ENCODE peak calls at places on chromosomes 7 and 10, in four cellular contexts. S is HEK293T, L is K562, Z is HepG2. D is an unnamed sample.

GRCh38 chr7:91181949-91182348 is 82.3 kb upstream of the FZD1 start:
- DNase-seq in L (no peak), Z (no peak), S (no peak), D (no peak)

GRCh38 chr7:138919912-138920311 is 61.3 kb downstream of the KIAA1549 start:
- DNase-seq in L (no peak), S (no peak), Z (no peak), D (no peak)

GRCh38 chr7:50851451-50851850 is 68.8 kb upstream of the GRB10 start:
- DNase-seq in L (no peak), Z (no peak), S (no peak), D (no peak)

GRCh38 chr10:29324220-29324831 is 35.5 kb downstream of the LYZL1 start:
- DNase-seq in L (no peak), Z (peak; percentile 71), S (no peak), D (no peak)

GRCh38 chr7:77980087-77980713 is 181.6 kb downstream of the PHTF2 start:
- DNase-seq in L (no peak), Z (no peak), S (no peak), D (no peak)

GRCh38 chr10:110651044-110651958 is 7.2 kb downstream of the RBM20 start:
- DNase-seq in L (no peak), Z (no peak), S (no peak), D (no peak)

GRCh38 chr7:134469622-134470021 is 10.7 kb upstream of the AKR1B1 start:
- DNase-seq in Z (peak; percentile 16), L (no peak), S (no peak), D (no peak)

GRCh38 chr10:94500063-94500462 is 45.5 kb upstream of the HELLS start:
- DNase-seq in Z (peak; percentile 10), S (peak; percentile 26), L (no peak), D (no peak)

GRCh38 chr7:44065431-44066110 is at the start of gene PGAM2:
- DNase-seq in S (no peak), L (no peak), Z (no peak), D (peak; percentile 61)

GRCh38 chr10:86192686-86193085 is 173.9 kb downstream of the GRID1 start:
- DNase-seq in L (no peak), Z (no peak), S (no peak), D (no peak)

GRCh38 chr7:102227371-102227770 is 59.3 kb upstream of the SH2B2 start:
- DNase-seq in Z (no peak), S (no peak), L (no peak), D (no peak)

DNA sequence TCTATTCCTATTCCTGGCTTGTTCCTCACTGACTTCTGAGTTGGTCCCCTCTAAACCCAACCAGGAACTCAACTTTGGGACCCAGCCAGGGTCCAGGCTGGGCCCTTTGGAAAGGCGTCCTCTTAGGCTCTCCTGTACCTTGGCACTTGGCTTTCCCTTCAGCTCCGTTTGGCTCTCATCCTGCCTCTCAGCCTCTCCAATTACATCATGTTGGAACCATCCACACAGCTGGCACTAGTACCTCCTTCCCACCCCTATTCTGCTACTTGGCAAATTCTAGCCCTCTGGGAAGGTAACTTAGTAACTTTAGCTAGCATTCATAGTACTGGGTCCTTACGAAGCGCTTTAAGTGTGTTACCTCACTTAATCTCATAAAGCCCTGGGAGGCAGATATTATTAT is 205.3 kb upstream of the HABP2 start:
- DNase-seq in L (no peak), S (no peak), Z (no peak), D (no peak)
- TF ChIP-seq ELF4 in L (no peak), S (no peak), Z (no peak), D (no peak)

GRCh38 chr10:15254808-15255655 is 86.5 kb upstream of the NMT2 start:
- DNase-seq in L (no peak), S (no peak), Z (no peak), D (peak; percentile 41)
- TF ChIP-seq ELF4 in L (no peak), S (no peak), Z (no peak), D (no peak)

DNA sequence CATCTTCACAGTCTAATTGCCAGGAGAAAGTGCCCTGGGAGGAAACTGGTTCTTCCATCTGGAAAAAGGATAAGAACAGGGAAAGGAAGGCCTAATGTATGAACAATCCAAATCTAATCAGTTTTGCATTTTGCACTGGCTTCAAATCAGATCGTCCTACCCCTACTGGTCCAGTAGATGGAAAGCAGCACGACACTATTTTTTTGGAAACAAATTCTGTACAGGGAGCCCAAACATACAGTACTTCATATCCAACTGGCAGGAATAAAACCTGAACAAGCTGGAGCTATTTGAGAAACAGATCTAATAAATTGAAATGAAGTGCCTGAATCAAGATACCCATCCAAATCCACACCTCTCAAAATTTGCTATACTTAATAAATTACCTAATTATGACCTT is 36.5 kb downstream of the ETV1 start:
- DNase-seq in Z (no peak), S (no peak), L (no peak), D (no peak)
- TF ChIP-seq ELF4 in Z (no peak), S (no peak), L (no peak), D (no peak)

DNA sequence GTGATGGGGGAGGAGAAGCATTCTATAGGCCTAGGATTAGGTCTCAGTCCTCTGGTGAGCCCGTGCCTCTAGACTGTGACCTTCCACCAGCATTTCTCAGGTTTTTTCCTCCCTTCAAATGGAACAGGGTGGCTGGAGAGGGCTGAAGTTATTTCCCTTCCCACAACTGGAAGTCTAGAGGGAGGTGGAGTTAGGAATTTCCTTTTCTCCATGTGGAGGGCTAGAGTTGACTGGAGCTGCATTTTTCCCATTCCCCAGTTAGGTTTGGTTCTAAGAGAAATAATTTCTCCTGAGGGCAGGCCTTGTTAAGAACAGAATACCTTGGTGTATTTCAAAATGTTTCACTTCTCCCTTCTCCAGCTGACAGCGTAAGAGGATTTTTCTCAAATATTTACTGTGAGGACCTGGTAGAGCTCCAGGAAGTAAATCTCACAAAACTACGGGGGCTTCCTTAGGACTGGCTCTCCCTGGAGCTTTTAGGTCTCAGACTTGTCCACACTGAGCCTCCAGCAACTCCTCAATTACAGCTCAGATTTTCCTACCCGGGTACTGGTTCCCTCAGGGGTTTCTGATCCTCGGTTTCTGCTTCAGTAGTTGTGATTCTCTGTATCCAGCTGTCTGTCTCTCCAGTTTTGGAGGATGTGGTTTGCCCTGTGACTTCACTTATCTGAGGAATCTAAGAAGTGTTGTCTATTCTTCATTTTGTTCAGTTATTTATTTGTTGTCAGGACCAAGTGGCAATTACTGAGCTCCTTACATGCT is 6.0 kb upstream of the REEP3 start:
- DNase-seq in L (no peak), Z (no peak), S (no peak), D (no peak)
- TF ChIP-seq ELF4 in L (no peak), Z (no peak), S (no peak), D (no peak)

GRCh38 chr10:45471531-45472310 is 97.7 kb downstream of the ALOX5 start:
- DNase-seq in L (no peak), Z (peak; percentile 15), S (no peak), D (peak; percentile 51)

GRCh38 chr10:45473126-45473525 is 99.1 kb downstream of the ALOX5 start:
- DNase-seq in Z (no peak), S (no peak), L (no peak), D (no peak)

GRCh38 chr10:45466784-45467183 is 92.8 kb downstream of the ALOX5 start:
- DNase-seq in S (no peak), Z (no peak), L (no peak), D (no peak)

GRCh38 chr10:45468110-45468509 is 94.1 kb downstream of the ALOX5 start:
- DNase-seq in S (no peak), L (no peak), Z (no peak), D (no peak)

DNA sequence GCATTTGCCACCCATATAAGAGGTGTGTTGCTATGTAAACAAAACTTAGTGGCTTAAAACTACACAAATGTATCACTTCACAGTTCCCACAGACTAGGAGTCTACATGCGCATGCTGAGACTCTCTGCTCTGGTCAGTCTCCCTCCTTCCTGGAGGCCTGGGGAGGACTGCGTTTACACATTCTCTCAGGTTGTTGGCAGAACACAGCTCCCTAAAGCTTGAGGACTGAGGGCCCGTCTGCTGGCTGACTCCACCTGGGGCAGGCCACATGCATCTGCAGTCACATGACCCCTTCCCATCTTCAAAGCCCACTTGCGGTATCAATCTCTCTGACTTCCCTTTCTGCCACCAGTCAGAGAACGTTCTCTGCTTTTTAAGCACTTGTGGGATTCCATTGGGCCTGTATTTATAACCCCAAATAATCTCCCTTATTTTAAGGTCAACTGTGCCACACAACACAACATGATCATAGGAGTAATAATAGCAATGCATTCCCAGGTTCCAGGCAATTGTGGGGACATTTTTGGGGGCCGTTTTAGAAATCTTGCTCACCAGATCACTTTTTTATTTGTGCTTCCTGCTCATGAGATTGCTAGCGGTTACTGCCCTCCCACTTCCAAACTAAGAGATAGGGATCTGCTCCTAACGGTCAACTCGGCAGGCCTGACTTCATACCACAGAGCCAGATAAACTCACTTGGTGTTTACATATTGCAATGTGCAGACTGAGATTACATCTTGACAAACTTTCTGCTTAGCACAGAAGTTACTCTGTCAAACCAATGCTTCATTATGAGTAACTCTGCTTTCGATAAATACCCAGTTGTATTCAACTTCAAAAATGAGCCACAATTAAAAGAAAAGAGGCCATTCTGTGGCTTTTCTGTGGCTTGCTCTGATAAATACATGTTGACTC is 96.3 kb downstream of the ALOX5 start:
- DNase-seq in S (no peak), Z (peak; percentile 88), L (peak; percentile 80), D (peak; percentile 33)
- TF ChIP-seq ELF4 in S (no peak), Z (no peak), L (peak; percentile 68), D (no peak)

DNA sequence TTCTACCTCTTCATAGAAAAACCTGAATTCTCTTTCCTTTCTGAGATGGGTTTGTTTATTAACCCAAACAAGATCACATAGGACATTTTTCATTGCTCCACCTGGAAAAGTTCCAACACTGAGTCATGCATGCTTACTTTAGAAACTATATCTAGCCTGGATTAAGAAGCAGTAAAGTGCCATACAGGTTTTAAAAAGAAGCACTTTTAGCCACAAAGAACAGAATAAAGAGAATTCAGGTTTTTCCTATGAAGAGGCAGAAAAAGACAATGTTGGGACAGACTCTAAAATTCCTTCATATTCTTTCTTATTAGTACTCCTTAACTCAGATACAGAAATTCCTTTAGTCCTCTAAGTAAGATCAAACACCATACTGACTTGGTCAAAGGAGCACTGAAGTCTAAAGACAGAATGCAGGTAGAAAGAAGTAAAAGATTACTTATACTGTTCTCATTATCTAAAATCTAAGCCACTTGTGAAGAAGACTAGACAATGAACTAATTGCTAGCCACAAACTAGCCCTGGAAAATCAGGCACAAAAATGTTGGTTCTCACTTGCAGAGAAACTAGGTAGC is 241.3 kb downstream of the ANK3 start:
- DNase-seq in L (no peak), Z (no peak), S (no peak), D (no peak)
- TF ChIP-seq ELF4 in L (no peak), Z (no peak), S (no peak), D (no peak)

GRCh38 chr7:74656421-74656910 is 1.1 kb upstream of the GTF2I start:
- DNase-seq in S (peak; percentile 29), L (peak; percentile 65), Z (peak; percentile 51), D (peak; percentile 32)
- TF ChIP-seq ELF4 in S (no peak), L (no peak), Z (no peak), D (no peak)

D was measured in WTC11.